ENCODE peak calls at places on chromosomes 7 and 10, in five cellular contexts. A, G, T, W and I are unnamed samples.

GRCh38 chr10:48455055-48455391 is 148.5 kb downstream of the MAPK8 start:
- DNase-seq in A (no peak), G (no peak), T (no peak), W (no peak), I (no peak)

GRCh38 chr10:61897671-61898434 is 3.6 kb upstream of the ARID5B start:
- DNase-seq in A (peak), G (no peak), T (peak), W (peak), I (peak)

GRCh38 chr7:70569335-70569819 is 562.6 kb upstream of the GALNT17 start:
- DNase-seq in A (no peak), G (no peak), T (no peak), W (no peak), I (no peak)

GRCh38 chr7:114432627-114433026 is 18.0 kb downstream of the FOXP2 start:
- DNase-seq in A (no peak), G (no peak), T (no peak), W (no peak), I (no peak)

GRCh38 chr10:110531687-110532086 is 34.0 kb downstream of the DUSP5 start:
- DNase-seq in A (no peak), G (no peak), T (no peak), W (no peak), I (no peak)

GRCh38 chr10:116722736-116723427 is 19.5 kb downstream of the HSPA12A start:
- DNase-seq in A (no peak), G (no peak), T (no peak), W (no peak), I (no peak)

GRCh38 chr7:40833541-40834234 is 698.9 kb downstream of the SUGCT start:
- DNase-seq in A (no peak), G (no peak), T (no peak), W (no peak), I (no peak)

GRCh38 chr10:110488944-110489343 is 8.8 kb upstream of the DUSP5 start:
- DNase-seq in A (no peak), G (no peak), T (no peak), W (no peak), I (no peak)

GRCh38 chr10:17001961-17002749 is 127.5 kb downstream of the CUBN start:
- DNase-seq in A (no peak), G (peak), T (peak), W (peak), I (peak)

GRCh38 chr7:91263359-91264082 is 712 bp upstream of the FZD1 start:
- DNase-seq in A (peak), G (no peak), T (peak), W (peak), I (peak)

GRCh38 chr10:29714096-29714874 is 79.5 kb upstream of the SVIL start:
- DNase-seq in A (peak), G (peak), T (no peak), W (peak), I (no peak)

GRCh38 chr7:68733219-68734143 is 864.8 kb upstream of the AUTS2 start:
- DNase-seq in A (peak), G (no peak), T (no peak), W (no peak), I (no peak)

GRCh38 chr10:110353244-110354119 is 48.8 kb upstream of the SMNDC1 start:
- DNase-seq in A (peak), G (peak), T (no peak), W (no peak), I (no peak)

GRCh38 chr7:68272507-68272906 is 1275.9 kb downstream of the TYW1 start:
- DNase-seq in A (no peak), G (no peak), T (no peak), W (no peak), I (no peak)

GRCh38 chr7:51139796-51140195 is 176.8 kb downstream of the COBL start:
- DNase-seq in A (no peak), G (no peak), T (no peak), W (no peak), I (no peak)

GRCh38 chr7:93914581-93915066 is 6.9 kb upstream of the GNG11 start:
- DNase-seq in A (peak), G (no peak), T (no peak), W (peak), I (no peak)

GRCh38 chr10:49351669-49352068 is 44.2 kb downstream of the DRGX start:
- DNase-seq in A (no peak), G (no peak), T (no peak), W (no peak), I (no peak)

GRCh38 chr7:77657427-77658331 is 38.6 kb upstream of the RSBN1L start:
- DNase-seq in A (peak), G (no peak), T (no peak), W (no peak), I (peak)

GRCh38 chr10:93074597-93075368 is 1.1 kb downstream of the CYP26A1 start:
- DNase-seq in A (no peak), G (no peak), T (no peak), W (no peak), I (no peak)

GRCh38 chr10:130466271-130466997 is 330.2 kb downstream of the GLRX3 start:
- DNase-seq in A (no peak), G (no peak), T (no peak), W (no peak), I (no peak)

GRCh38 chr10:86411852-86412550 is 45.4 kb upstream of the GRID1 start:
- DNase-seq in A (no peak), G (no peak), T (no peak), W (no peak), I (no peak)

GRCh38 chr7:144821069-144821468 is 14.8 kb downstream of the TPK1 start:
- DNase-seq in A (no peak), G (no peak), T (no peak), W (no peak), I (no peak)

GRCh38 chr7:139620676-139621344 is 97.3 kb downstream of the CLEC2L start:
- DNase-seq in A (peak), G (no peak), T (peak), W (no peak), I (peak)

GRCh38 chr7:41010967-41011366 is 691.9 kb downstream of the INHBA start:
- DNase-seq in A (no peak), G (no peak), T (peak), W (no peak), I (no peak)

GRCh38 chr10:18737841-18738240 is 78.6 kb downstream of the ARL5B start:
- DNase-seq in A (no peak), G (peak), T (no peak), W (no peak), I (no peak)

GRCh38 chr10:124650263-124650662 is 93.9 kb downstream of the FAM53B start:
- DNase-seq in A (no peak), G (no peak), T (no peak), W (no peak), I (no peak)

GRCh38 chr7:139960158-139960557 is 102.6 kb downstream of the PARP12 start:
- DNase-seq in A (peak), G (no peak), T (no peak), W (no peak), I (no peak)

GRCh38 chr7:147547252-147547897 is 1043.2 kb upstream of the C7orf33 start:
- DNase-seq in A (peak), G (no peak), T (no peak), W (no peak), I (peak)

GRCh38 chr7:53325061-53325460 is 289.6 kb downstream of the POM121L12 start:
- DNase-seq in A (no peak), G (no peak), T (no peak), W (no peak), I (no peak)

DNA sequence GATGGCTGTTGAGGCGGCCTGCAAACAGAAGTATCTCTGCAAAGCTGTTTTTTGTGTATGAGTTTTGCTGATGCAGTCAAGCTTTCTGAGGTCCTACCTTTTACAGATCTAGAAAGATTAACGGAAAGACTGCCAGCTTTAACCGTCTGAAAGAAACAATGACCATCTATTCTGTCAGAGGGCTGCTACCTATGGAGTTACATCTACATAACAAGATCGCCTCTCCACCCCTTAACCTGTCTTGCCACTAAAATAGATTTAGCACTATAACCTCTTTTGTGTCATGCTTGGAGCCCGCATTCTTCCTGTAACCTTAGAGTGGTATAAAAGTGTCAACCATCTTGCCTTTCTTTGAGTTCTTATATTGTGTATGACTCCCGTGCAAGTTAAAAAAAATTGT is 291.2 kb downstream of the POM121L12 start:
- DNase-seq in A (no peak), G (no peak), T (no peak), W (no peak), I (no peak)
- H3K4me3 ChIP-seq in A (no peak), G (no peak), T (no peak), W (no peak), I (no peak)

DNA sequence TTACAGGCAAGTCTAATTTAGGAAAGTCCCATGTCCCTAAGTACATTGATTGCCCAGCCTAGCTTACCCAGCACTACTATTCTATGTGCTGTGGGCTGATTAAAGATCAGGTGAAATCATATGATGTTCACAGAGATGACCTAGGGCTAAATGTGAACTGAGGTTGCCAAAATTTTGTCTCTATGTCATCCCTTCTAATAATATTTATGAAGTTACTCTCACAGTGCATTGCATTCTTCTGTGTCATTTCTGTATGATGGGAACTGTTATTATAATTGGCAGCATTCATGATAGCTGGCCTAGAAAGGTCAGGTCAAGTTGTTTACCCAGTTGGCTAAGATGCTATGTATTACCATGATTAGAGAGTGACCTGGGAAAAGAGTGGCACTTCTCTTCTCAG is 2.8 kb upstream of the PDK4 start:
- DNase-seq in A (peak), G (no peak), T (no peak), W (no peak), I (no peak)
- H3K4me3 ChIP-seq in A (no peak), G (no peak), T (no peak), W (no peak), I (no peak)

DNA sequence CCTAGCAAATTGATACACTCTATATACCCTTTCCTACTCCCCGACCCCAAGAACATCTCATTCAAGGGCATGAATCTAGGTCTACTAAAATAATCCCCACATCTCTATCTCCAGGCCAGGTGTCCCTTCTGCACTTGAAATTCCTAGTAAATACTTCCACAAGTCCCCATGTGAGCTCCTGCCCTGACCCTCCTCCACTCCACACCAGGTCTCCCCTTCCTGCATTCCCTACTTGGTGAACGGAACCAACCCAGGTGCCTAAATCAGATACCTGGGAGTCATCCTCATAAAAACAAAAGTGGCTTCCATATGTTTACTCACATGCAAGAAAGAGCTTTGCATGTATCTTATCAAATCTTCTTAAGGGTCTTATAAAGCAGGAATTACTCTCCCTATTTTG is 69.2 kb downstream of the COA1 start:
- DNase-seq in A (no peak), G (no peak), T (no peak), W (no peak), I (no peak)
- H3K4me3 ChIP-seq in A (no peak), G (no peak), T (no peak), W (no peak), I (no peak)

GRCh38 chr7:101687081-101687480 is 58.0 kb upstream of the MYL10 start:
- DNase-seq in A (no peak), G (no peak), T (no peak), W (no peak), I (no peak)

GRCh38 chr7:101690061-101690460 is 61.0 kb upstream of the MYL10 start:
- DNase-seq in A (no peak), G (no peak), T (peak), W (no peak), I (no peak)

GRCh38 chr7:101688995-101689907 is 60.2 kb upstream of the MYL10 start:
- DNase-seq in A (no peak), G (no peak), T (no peak), W (no peak), I (no peak)

GRCh38 chr7:101687791-101688182 is 58.7 kb upstream of the MYL10 start:
- DNase-seq in A (no peak), G (no peak), T (no peak), W (no peak), I (no peak)

GRCh38 chr7:101688183-101688831 is 59.2 kb upstream of the MYL10 start:
- DNase-seq in A (peak), G (no peak), T (peak), W (peak), I (peak)
- H3K4me3 ChIP-seq in A (peak), G (peak), T (peak), W (peak), I (peak)

GRCh38 chr10:89887830-89888229 is 186.4 kb downstream of the KIF20B start:
- DNase-seq in A (peak), G (no peak), T (peak), W (no peak), I (no peak)

GRCh38 chr10:89891006-89891405 is 189.6 kb downstream of the KIF20B start:
- DNase-seq in A (no peak), G (no peak), T (no peak), W (no peak), I (no peak)

GRCh38 chr10:89889610-89890009 is 188.2 kb downstream of the KIF20B start:
- DNase-seq in A (no peak), G (no peak), T (no peak), W (no peak), I (no peak)

GRCh38 chr10:89888647-89889046 is 187.3 kb downstream of the KIF20B start:
- DNase-seq in A (no peak), G (no peak), T (no peak), W (no peak), I (no peak)

DNA sequence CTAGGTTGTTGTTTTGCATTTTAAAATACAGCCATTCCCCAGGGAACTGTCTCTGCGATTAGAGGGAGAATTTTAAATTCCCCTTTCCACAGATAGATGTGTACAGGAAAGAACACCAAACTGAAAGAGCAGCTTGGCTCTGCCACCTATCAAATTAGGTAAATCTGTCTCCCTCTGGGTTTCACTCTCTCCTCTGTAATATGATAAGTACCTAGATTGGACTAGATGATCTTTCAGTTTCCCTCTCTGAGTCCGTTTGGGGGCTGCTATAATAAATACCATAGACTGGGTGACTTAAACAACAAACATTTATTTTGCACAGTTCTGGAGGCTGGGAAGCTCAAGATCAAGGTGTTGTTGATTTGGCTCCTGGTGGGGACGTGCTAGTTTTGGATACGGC is 186.0 kb downstream of the KIF20B start:
- DNase-seq in A (no peak), G (no peak), T (no peak), W (no peak), I (no peak)
- H3K4me3 ChIP-seq in A (no peak), G (no peak), T (no peak), W (no peak), I (no peak)

DNA sequence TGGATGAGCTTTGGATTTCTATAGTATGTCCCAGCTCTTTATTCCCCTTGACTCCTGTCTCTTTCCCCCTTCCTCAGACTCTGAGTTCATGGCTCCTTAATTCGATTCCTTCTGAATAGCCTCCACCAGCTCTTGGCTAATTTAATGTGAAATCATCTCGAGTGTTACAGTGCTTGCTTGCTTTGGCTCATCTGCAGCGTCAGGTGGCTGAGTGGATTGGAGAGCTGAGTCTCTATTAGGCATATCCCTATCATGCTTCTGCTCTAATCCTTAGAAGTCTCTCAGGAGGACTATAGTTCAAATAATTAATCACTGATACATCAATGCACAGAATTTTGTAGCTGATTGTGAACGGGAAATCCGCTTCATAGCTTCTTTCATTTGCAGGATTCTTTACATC is 134.6 kb downstream of the LRRC4 start:
- DNase-seq in A (no peak), G (no peak), T (no peak), W (no peak), I (no peak)
- H3K4me3 ChIP-seq in A (no peak), G (no peak), T (no peak), W (no peak), I (no peak)

GRCh38 chr7:64078699-64078994 is 33.4 kb downstream of the ZNF727 start:
- DNase-seq in A (no peak), G (no peak), T (no peak), W (no peak), I (no peak)
- H3K4me3 ChIP-seq in A (no peak), G (no peak), T (no peak), W (no peak), I (no peak)

DNA sequence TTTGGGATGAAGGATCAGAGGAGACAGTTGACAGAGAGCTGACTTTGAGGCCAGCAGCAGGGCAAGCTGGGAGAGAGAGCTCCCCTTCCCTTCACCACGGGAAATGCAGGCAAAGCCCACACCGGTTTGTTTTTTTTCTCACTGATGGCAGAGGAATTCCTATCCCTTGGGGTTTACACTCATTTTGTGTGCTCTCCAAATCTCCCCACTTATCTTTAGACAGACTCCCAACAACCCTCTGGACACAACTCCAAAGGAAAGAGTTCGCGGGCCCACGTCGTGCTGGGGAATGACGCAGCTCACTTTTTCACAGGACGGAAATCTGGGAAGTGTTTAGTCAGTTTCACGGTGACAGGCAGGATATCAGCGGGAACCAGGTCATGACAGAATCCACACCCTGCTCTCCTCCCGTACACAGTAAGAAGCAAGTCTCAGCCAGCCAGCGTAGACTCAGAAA is 68.3 kb upstream of the FAM171A1 start:
- DNase-seq in A (peak), G (no peak), T (peak), W (peak), I (peak)
- H3K4me3 ChIP-seq in A (peak), G (peak), T (peak), W (peak), I (peak)

GRCh38 chr7:99579281-99579955 is 18.6 kb upstream of the TMEM225B start:
- DNase-seq in A (no peak), G (no peak), T (no peak), W (no peak), I (no peak)
- H3K4me3 ChIP-seq in A (no peak), G (peak), T (peak), W (peak), I (peak)